ENCODE peak calls at places on chromosomes 7 and 10, in six cellular contexts. N is GM12865, R is OCI-LY7, O is smooth muscle cell of the brain vasculature, I is substantia nigra, S is GM13977. C is an unnamed sample.

GRCh38 chr7:34357068-34357467 is 300.9 kb upstream of the NPSR1 start:
- DNase-seq in N (no peak), R (no peak), O (no peak), I (no peak), S (no peak), C (no peak)

GRCh38 chr10:44799971-44800370 is 111.2 kb upstream of the TMEM72 start:
- DNase-seq in N (no peak), R (no peak), O (no peak), I (no peak), S (no peak), C (no peak)

GRCh38 chr10:79930751-79931150 is 18.2 kb downstream of the SFTPD start:
- DNase-seq in N (no peak), R (no peak), O (no peak), I (no peak), S (no peak), C (no peak)

GRCh38 chr7:158252081-158252836 is 335.4 kb downstream of the PTPRN2 start:
- DNase-seq in N (no peak), R (no peak), O (no peak), I (no peak), S (no peak), C (peak)

GRCh38 chr7:50534690-50535290 is 30.4 kb downstream of the DDC start:
- DNase-seq in N (no peak), R (no peak), O (peak), I (no peak), S (no peak), C (no peak)

GRCh38 chr7:75876126-75876881 is 2.5 kb upstream of the RHBDD2 start:
- DNase-seq in N (no peak), R (no peak), O (no peak), I (no peak), S (no peak), C (no peak)

GRCh38 chr10:117137031-117137910 is 799 bp downstream of the VAX1 start:
- DNase-seq in N (no peak), R (no peak), O (no peak), I (no peak), S (peak), C (no peak)

GRCh38 chr7:2529161-2530075 is 9.8 kb downstream of the LFNG start:
- DNase-seq in N (peak), R (peak), O (no peak), I (peak), S (peak), C (peak)